ENCODE peak calls at places on chromosomes 6 and 20, in eight cellular contexts. R is activated T-cell treated with anti-CD3 and anti-CD28 coated beads, Interleukin-2, amount 50 U/mL, for 4 hours; Q is GM12878; L is anterior cingulate cortex; C is foreskin melanocyte; N is activated CD8-positive, alpha-beta memory T cell treated with anti-CD3 and anti-CD28 coated beads, Interleukin-2, amount 10 ng/mL, durations not matched to agents 7 days and 5 days; K is testis; Y is T-helper 2 cell. B is an unnamed sample.

GRCh38 chr6:115310156-115310555 is 750.5 kb downstream of the FRK start:
- DNase-seq in R (no peak), Q (no peak), L (no peak), C (no peak), N (no peak), K (no peak), Y (no peak), B (no peak)

GRCh38 chr20:48025061-48025515 is 239.8 kb upstream of the SULF2 start:
- DNase-seq in R (no peak), Q (no peak), L (no peak), C (no peak), N (no peak), K (peak; percentile 81), Y (no peak), B (no peak)

GRCh38 chr6:36479256-36479655 is 36.5 kb downstream of the KCTD20 start:
- DNase-seq in R (no peak), Q (no peak), L (no peak), C (no peak), N (no peak), K (no peak), Y (no peak), B (no peak)

GRCh38 chr6:34538581-34538980 is 17.5 kb downstream of the SPDEF start:
- DNase-seq in R (no peak), Q (no peak), L (no peak), C (no peak), N (no peak), K (no peak), Y (no peak), B (no peak)

GRCh38 chr20:48958743-48959142 is 37.2 kb downstream of the ARFGEF2 start:
- DNase-seq in R (no peak), Q (no peak), L (no peak), C (no peak), N (no peak), K (no peak), Y (no peak), B (no peak)

GRCh38 chr6:148501178-148501590 is 158.5 kb downstream of the SASH1 start:
- DNase-seq in R (no peak), Q (no peak), L (no peak), C (peak; percentile 86), N (no peak), K (peak; percentile 60), Y (no peak), B (no peak)

GRCh38 chr6:44489912-44490604 is 102.6 kb downstream of the CDC5L start:
- DNase-seq in R (no peak), Q (no peak), L (peak; percentile 13), C (no peak), N (no peak), K (peak; percentile 34), Y (no peak), B (no peak)

GRCh38 chr20:11734431-11734830 is 183.3 kb upstream of the BTBD3 start:
- DNase-seq in R (no peak), Q (no peak), L (no peak), C (no peak), N (no peak), K (no peak), Y (no peak), B (no peak)

GRCh38 chr6:128511518-128511917 is 8.9 kb downstream of the PTPRK start:
- DNase-seq in R (no peak), Q (peak; percentile 27), L (no peak), C (no peak), N (no peak), K (no peak), Y (no peak), B (no peak)

GRCh38 chr6:15296735-15297134 is 50.9 kb downstream of the JARID2 start:
- DNase-seq in R (no peak), Q (peak; percentile 83), L (no peak), C (no peak), N (peak; percentile 79), K (no peak), Y (no peak), B (no peak)

GRCh38 chr6:50819906-50820589 is 1.4 kb downstream of the TFAP2B start:
- DNase-seq in R (no peak), Q (no peak), L (no peak), C (no peak), N (no peak), K (no peak), Y (no peak), B (no peak)

GRCh38 chr6:136788069-136788902 is 4.0 kb downstream of the MAP3K5 start:
- DNase-seq in R (no peak), Q (no peak), L (no peak), C (peak; percentile 23), N (no peak), K (no peak), Y (no peak), B (no peak)

GRCh38 chr6:2476376-2476775 is 231.0 kb upstream of the GMDS start:
- DNase-seq in R (no peak), Q (no peak), L (no peak), C (no peak), N (no peak), K (no peak), Y (no peak), B (no peak)

GRCh38 chr20:34269996-34270627 is 28.9 kb downstream of the ASIP start:
- DNase-seq in R (no peak), Q (no peak), L (no peak), C (no peak), N (no peak), K (peak; percentile 90), Y (no peak), B (no peak)

GRCh38 chr6:132865364-132865763 is 51.0 kb downstream of the RPS12 start:
- DNase-seq in R (no peak), Q (peak; percentile 33), L (no peak), C (no peak), N (no peak), K (no peak), Y (no peak), B (no peak)

GRCh38 chr6:168013250-168013915 is 15.9 kb downstream of the KIF25 start:
- DNase-seq in R (no peak), Q (no peak), L (no peak), C (no peak), N (peak; percentile 19), K (no peak), Y (no peak), B (no peak)

GRCh38 chr20:62118113-62119043 is 3.9 kb upstream of the LSM14B start:
- DNase-seq in R (no peak), Q (no peak), L (no peak), C (no peak), N (no peak), K (no peak), Y (no peak), B (no peak)

GRCh38 chr20:4091332-4092135 is 76.2 kb upstream of the RNF24 start:
- DNase-seq in R (peak; percentile 32), Q (no peak), L (no peak), C (no peak), N (peak; percentile 57), K (peak; percentile 67), Y (no peak), B (no peak)

GRCh38 chr6:1544603-1545002 is 65.1 kb upstream of the FOXC1 start:
- DNase-seq in R (no peak), Q (no peak), L (no peak), C (no peak), N (no peak), K (no peak), Y (no peak), B (no peak)

GRCh38 chr6:17831135-17831534 is 124.4 kb upstream of the NUP153 start:
- DNase-seq in R (no peak), Q (no peak), L (no peak), C (no peak), N (no peak), K (no peak), Y (no peak), B (no peak)

GRCh38 chr20:57398901-57399535 is 7.8 kb downstream of the RBM38 start:
- DNase-seq in R (no peak), Q (no peak), L (no peak), C (no peak), N (no peak), K (no peak), Y (no peak), B (no peak)

GRCh38 chr20:10316582-10316981 is 98.0 kb downstream of the SNAP25 start:
- DNase-seq in R (no peak), Q (peak; percentile 9), L (no peak), C (no peak), N (no peak), K (peak; percentile 75), Y (no peak), B (no peak)

GRCh38 chr6:142728910-142729481 is 216.0 kb downstream of the HIVEP2 start:
- DNase-seq in R (no peak), Q (no peak), L (no peak), C (no peak), N (no peak), K (no peak), Y (no peak), B (no peak)

GRCh38 chr6:45072014-45072413 is 256.1 kb upstream of the RUNX2 start:
- DNase-seq in R (no peak), Q (no peak), L (no peak), C (no peak), N (no peak), K (no peak), Y (no peak), B (no peak)

GRCh38 chr6:30325150-30325872 is 1.4 kb upstream of the TRIM39 start:
- DNase-seq in R (peak; percentile 75), Q (peak; percentile 23), L (peak; percentile 41), C (no peak), N (peak; percentile 93), K (peak; percentile 71), Y (peak; percentile 75), B (peak; percentile 42)